ENCODE peak calls at places on chromosomes 3 and 15, in six cellular contexts. O is DMS 273 treated with DMSO at 0.1 percent for 48 hours, N is hippocampal formation, J is SK-N-DZ, V is hypothalamus, U is astrocyte. M is an unnamed sample.
A peak's percentile ranks its signal among the peaks of the same experiment; 100 is the strongest.

GRCh38 chr15:60751985-60752952 is 273.3 kb upstream of the ICE2 start:
- DNase-seq in O (no peak), N (no peak), J (no peak), V (peak; percentile 53), U (peak; percentile 57), M (peak; percentile 65)

GRCh38 chr3:136276049-136276755 is 26.1 kb downstream of the PCCB start:
- DNase-seq in O (no peak), N (no peak), J (no peak), V (no peak), U (no peak), M (no peak)

GRCh38 chr3:172549144-172549543 is 25.9 kb upstream of the TNFSF10 start:
- DNase-seq in O (no peak), N (no peak), J (no peak), V (no peak), U (peak; percentile 14), M (no peak)

GRCh38 chr15:26974120-26974780 is 3.3 kb downstream of the GABRG3 start:
- DNase-seq in O (peak; percentile 7), N (no peak), J (peak; percentile 3), V (no peak), U (peak; percentile 26), M (peak; percentile 33)

GRCh38 chr3:65548848-65549625 is 489.7 kb downstream of the MAGI1 start:
- DNase-seq in O (no peak), N (peak; percentile 27), J (no peak), V (peak; percentile 38), U (no peak), M (no peak)

GRCh38 chr3:4834403-4834866 is 144.8 kb upstream of the BHLHE40 start:
- DNase-seq in O (no peak), N (no peak), J (no peak), V (no peak), U (peak; percentile 73), M (no peak)

GRCh38 chr3:177652556-177653290 is 455.4 kb upstream of the TBL1XR1 start:
- DNase-seq in O (no peak), N (no peak), J (no peak), V (no peak), U (no peak), M (no peak)

GRCh38 chr15:88256261-88257230 is at the start of gene NTRK3:
- DNase-seq in O (no peak), N (peak; percentile 32), J (peak; percentile 65), V (peak; percentile 71), U (peak; percentile 37), M (peak; percentile 73)

GRCh38 chr3:65999606-66000005 is 39.1 kb downstream of the MAGI1 start:
- DNase-seq in O (no peak), N (no peak), J (no peak), V (no peak), U (no peak), M (no peak)

GRCh38 chr3:31029756-31030155 is 135.3 kb upstream of the GADL1 start:
- DNase-seq in O (no peak), N (no peak), J (no peak), V (no peak), U (no peak), M (no peak)

GRCh38 chr3:41575754-41576153 is 376.4 kb downstream of the CTNNB1 start:
- DNase-seq in O (no peak), N (peak; percentile 16), J (no peak), V (no peak), U (no peak), M (no peak)

GRCh38 chr15:63596666-63597032 is 538 bp upstream of the FBXL22 start:
- DNase-seq in O (no peak), N (no peak), J (no peak), V (no peak), U (peak; percentile 22), M (no peak)

GRCh38 chr3:123893012-123893411 is 8.9 kb upstream of the MYLK start:
- DNase-seq in O (no peak), N (no peak), J (no peak), V (no peak), U (no peak), M (no peak)

GRCh38 chr3:124763644-124764358 is 33.5 kb downstream of the UMPS start:
- DNase-seq in O (no peak), N (no peak), J (no peak), V (no peak), U (no peak), M (no peak)

GRCh38 chr3:129211772-129212171 is 28.1 kb upstream of the CNBP start:
- DNase-seq in O (peak; percentile 71), N (no peak), J (no peak), V (no peak), U (peak; percentile 84), M (no peak)